ENCODE peak calls at places on chromosomes 1 and 21, in four cellular contexts. J is prostate gland, X is endothelial cell of umbilical vein, S is transverse colon. R is an unnamed sample. For H3K4me1, the result is how much of the 10 kb centered on the place peaks cover.

GRCh38 chr21:37365657-37366487 is 701 bp upstream of the DYRK1A start:
- DNase-seq in J (peak), X (peak), S (peak), R (peak)

GRCh38 chr1:202700061-202700460 is 10.2 kb downstream of the SYT2 start:
- DNase-seq in J (no peak), X (no peak), S (no peak), R (peak)

GRCh38 chr1:67748630-67749029 is 63.6 kb downstream of the GADD45A start:
- DNase-seq in J (no peak), X (peak), S (no peak), R (no peak)

GRCh38 chr1:116368241-116368640 is 4.8 kb upstream of the ATP1A1 start:
- DNase-seq in J (no peak), X (no peak), S (no peak), R (no peak)

GRCh38 chr1:245986404-245987221 is 520.5 kb downstream of the SMYD3 start:
- DNase-seq in J (no peak), X (peak), S (peak), R (no peak)

GRCh38 chr1:84689514-84690396 is 506 bp downstream of the SSX2IP start:
- DNase-seq in J (peak), X (peak), S (peak), R (peak)

GRCh38 chr1:69700770-69701169 is 133.0 kb downstream of the LRRC7 start:
- DNase-seq in J (no peak), X (peak), S (no peak), R (no peak)

GRCh38 chr1:215636258-215636965 is 69.3 kb downstream of the KCTD3 start:
- DNase-seq in J (peak), X (no peak), S (peak), R (no peak)

GRCh38 chr1:30106125-30106524 is 617.3 kb downstream of the MATN1 start:
- DNase-seq in J (peak), X (peak), S (peak), R (no peak)

GRCh38 chr1:4631321-4631720 is 23.1 kb upstream of the AJAP1 start:
- DNase-seq in J (no peak), X (no peak), S (no peak), R (peak)

GRCh38 chr1:220748091-220748934 is at the start of gene MTARC2:
- DNase-seq in J (peak), X (peak), S (peak), R (peak)

GRCh38 chr1:153742411-153743142 is 14.7 kb downstream of the INTS3 start:
- DNase-seq in J (no peak), X (no peak), S (no peak), R (peak)

GRCh38 chr1:192657760-192658159 is 21.8 kb downstream of the RGS13 start:
- DNase-seq in J (no peak), X (no peak), S (no peak), R (no peak)

GRCh38 chr1:78408830-78409229 is 81.9 kb upstream of the PTGFR start:
- DNase-seq in J (no peak), X (no peak), S (no peak), R (no peak)

GRCh38 chr1:156233421-156234127 is 8.4 kb upstream of the BGLAP start:
- DNase-seq in J (no peak), X (no peak), S (no peak), R (no peak)

GRCh38 chr1:211259596-211260126 is 495 bp downstream of the RCOR3 start:
- DNase-seq in J (peak), X (no peak), S (peak), R (no peak)

GRCh38 chr1:247681288-247681897 is 1.9 kb upstream of the OR13G1 start:
- DNase-seq in J (peak), X (peak), S (peak), R (no peak)

GRCh38 chr1:50348449-50349241 is 74.6 kb downstream of the DMRTA2 start:
- DNase-seq in J (peak), X (peak), S (peak), R (no peak)

GRCh38 chr1:46508760-46509159 is 19.1 kb downstream of the DMBX1 start:
- DNase-seq in J (no peak), X (no peak), S (no peak), R (no peak)

GRCh38 chr21:42373908-42374455 is 7.6 kb upstream of the TFF1 start:
- DNase-seq in J (no peak), X (no peak), S (no peak), R (peak)

GRCh38 chr21:43316156-43316845 is 110.6 kb downstream of the SIK1 start:
- DNase-seq in J (no peak), X (no peak), S (no peak), R (no peak)

GRCh38 chr1:53890522-53890941 is 935 bp upstream of the YIPF1 start:
- DNase-seq in J (no peak), X (no peak), S (no peak), R (no peak)

DNA sequence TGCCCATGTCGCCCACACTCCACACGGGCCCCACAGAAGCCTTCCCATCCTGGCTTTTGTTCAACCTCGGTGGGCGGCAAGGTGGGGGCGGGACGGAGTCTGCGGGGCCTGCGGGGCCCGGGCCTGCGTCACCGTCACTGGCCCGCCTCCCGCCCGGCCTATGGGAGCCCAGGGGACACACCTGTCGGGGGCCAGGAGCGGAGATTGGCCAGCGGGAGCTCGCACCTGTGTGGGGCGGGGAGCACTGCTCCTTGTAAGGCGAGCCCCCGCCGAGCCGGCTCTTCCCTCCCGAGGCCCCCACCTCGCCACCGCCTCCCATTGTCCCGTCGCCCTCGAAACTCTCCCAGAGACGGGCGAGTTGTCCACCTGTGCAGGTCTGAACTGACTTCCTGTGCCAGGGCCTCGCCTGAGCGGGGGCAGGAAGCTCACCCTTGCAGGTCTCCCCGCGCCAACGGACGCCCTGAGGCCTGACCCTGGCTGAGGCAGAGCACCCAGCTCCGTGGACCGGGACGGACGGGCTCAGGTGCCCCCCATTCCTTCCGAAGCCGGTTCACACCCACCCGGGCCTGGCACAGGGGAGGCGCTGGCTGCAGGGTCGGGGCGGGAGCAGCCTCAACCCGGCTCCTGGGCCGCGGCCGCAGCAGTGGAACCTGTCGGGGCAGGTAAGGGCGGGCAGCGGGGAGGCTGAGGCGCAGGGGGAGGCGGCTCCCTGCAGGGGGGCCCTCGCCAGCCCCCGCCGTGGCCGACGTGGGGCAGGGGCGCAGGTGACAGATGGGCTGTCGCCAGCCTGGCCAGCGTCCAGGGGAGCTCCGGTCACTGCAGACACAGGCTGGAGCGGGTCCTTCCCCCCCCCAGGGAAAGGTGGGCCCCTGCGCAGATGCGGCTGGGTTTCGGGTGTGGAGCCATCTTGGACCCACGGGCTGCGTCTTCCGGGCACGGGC is 10.8 kb upstream of the TTLL10 start:
- DNase-seq in J (peak), X (no peak), S (peak), R (no peak)
- H3K27ac ChIP-seq in J (peak), X (no peak), S (peak), R (no peak)

GRCh38 chr1:48920741-48921330 is 144.1 kb upstream of the BEND5 start:
- DNase-seq in J (no peak), X (no peak), S (no peak), R (no peak)

GRCh38 chr1:48917070-48917454 is 140.4 kb upstream of the BEND5 start:
- DNase-seq in J (no peak), X (no peak), S (no peak), R (no peak)

GRCh38 chr1:48917901-48918603 is 141.4 kb upstream of the BEND5 start:
- DNase-seq in J (no peak), X (no peak), S (no peak), R (no peak)

DNA sequence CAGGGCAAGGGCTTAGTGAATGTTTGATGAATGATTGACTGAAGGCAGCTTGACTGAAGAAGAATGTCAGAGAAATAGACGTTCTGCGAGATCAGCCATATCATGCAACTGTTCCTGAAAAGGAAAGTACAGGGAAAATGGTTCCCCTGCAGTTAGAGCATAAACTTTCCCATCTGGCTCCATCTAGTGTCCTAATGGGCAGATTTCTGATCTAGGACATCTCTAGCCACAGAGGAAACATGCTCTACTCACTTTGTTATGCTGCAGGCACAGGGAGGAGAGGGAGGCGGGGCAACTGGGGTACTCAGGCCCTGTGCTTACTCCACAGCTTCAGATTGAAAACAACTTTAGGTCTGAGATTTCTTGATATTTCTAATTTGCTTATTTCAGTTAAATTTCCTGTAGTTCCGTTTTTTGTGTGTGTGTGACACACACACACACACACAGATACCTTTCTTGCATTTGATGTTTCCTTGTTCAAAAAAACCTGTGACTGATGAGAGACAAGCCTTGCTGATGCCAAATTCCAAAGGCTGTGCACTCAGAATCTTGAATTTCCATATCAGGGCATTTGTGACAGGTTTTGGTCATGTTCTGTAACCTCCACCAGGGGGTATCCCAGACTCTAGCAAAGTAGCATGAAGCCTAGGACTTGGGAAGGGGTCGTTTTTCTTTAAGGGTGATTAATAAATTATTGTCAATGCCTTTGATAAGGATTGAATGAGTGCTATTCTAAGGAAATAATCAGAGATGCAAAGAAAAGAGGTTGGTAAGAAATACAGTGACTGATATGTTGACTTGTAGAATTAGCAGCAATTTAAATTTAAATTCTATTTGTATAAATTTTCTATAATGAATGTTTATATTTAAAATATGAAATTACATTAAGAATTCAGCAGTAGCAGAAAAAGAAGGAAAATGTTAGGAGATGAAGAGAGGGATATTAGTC is 139.7 kb upstream of the BEND5 start:
- DNase-seq in J (no peak), X (peak), S (no peak), R (no peak)
- TF ChIP-seq POLR2AphosphoS5 in J (no peak), X (no peak), S (no peak), R (no peak)

DNA sequence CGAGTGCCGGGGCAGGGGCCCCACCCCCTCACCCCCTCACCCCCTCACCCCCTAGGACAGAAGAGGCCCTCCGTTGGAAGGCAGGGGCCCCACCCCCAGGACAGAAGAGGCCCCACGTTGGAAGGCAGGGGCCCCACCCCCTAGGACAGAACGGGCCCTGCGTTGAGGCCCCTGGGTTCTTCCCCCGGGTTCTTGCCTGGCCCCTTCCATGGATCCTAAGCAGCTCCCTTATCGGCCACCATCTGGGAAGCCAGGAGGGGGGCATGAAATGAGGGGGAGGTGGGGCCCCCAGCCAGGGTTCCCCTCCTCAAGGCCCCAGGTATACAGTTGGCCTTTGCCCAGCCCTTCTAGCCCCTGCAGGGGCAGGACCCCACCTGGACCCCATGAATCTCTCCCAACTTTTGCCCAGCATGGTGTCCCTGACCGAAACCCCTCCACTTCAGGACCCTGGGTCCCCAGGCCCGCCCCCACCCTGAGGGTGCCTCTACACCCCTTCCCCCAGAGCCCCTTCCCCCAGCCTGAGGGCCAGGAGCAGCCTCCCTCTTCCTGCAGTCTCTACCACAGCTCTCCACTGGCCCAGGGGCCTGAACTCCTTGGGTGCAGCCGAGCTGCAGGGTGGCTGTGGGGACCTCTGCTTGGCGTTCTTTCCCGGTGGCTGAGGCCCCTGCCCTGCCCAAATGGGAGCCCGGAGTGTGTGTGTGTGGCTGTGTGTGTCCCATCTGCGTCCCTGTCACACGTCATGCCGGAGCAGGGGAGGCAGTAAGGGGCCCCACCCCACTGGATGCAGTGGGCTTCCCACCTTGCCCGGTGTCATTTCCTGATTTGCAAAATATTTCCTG is 4.3 kb upstream of the VWA1 start:
- DNase-seq in J (no peak), X (no peak), S (no peak), R (peak)
- H3K4me1 ChIP-seq in J (under half), X (under half), S (half or more), R (half or more)

DNA sequence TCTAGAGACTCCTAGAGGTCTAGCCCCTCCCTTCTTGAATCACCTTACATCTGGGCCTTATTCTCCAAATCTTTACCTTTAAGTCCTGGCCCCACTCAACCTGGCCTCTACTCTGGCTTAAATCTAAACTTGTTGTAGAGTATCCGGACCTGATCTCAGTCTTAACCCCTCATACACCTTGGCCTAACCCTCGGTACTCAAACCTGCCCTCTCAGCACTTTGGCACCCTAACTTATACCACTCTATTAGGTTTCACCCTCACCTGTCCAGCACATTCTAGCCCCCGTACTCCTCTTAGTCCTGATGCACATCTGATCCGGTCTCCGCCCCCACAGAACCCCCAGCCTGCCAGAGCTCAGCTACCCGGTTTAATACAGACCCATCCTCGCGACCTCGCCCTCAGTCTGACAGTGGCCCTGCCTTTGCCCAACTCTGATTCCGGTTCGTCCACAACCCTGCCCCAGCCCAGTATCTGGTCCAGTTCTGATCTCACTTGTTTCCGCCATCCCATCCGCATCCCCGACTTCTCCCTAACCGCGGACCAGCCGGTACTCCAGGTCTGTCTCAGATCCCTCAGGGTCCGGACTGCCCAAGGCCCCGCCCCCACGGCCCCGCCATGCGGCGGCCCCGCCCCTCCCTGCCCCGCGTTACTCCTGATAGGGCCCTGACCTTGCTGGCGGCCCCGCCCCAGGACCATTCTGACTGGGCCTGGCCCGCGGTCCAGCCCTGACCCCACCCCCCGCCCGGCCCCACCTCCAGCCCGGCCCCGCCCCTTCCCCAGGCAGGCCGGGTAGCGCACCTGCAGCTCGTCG is 1.4 kb downstream of the TRIM62 start:
- DNase-seq in J (peak), X (peak), S (peak), R (peak)
- H3K27ac ChIP-seq in J (peak), X (no peak), S (peak), R (peak)

GRCh38 chr1:100597784-100598183 is 59.8 kb downstream of the GPR88 start:
- DNase-seq in J (no peak), X (no peak), S (no peak), R (no peak)

DNA sequence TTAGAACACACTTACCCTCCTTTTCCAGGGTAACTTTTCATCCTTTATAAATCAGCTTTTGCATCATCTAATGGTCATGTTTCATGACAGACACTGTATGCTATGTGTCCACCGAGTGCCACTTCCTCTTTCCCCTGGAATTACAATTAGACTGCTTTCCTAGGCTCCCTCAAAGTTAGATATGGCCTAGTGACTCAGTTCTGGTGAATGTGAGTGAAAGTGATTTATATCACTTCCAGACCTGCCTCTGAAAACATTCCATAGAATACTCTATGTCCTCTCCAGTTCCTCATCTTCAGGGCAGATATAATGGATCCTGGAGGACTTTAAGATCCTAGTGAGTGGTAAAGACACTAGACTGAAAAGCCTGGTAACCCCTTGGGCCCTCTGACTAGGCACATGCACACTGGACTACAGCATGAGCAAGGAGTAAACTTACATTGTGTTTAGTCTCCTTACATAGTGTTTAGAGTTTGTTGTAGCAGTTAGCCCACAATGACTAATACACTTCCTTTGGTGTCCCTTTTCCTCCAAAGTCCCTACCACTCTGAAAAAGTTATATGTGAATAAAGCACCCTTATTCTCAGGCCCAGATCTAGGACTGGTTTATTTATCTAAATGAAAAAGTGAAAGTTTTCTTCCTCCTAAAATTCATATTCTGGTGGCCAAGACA is 59.3 kb downstream of the GPR88 start:
- DNase-seq in J (no peak), X (peak), S (no peak), R (no peak)
- TF ChIP-seq POLR2AphosphoS5 in J (no peak), X (no peak), S (no peak), R (no peak)

GRCh38 chr1:150161747-150162581 is 12.2 kb downstream of the PLEKHO1 start:
- DNase-seq in J (no peak), X (no peak), S (no peak), R (no peak)
- H3K4me1 ChIP-seq in J (under half), X (under half), S (half or more), R (half or more)

DNA sequence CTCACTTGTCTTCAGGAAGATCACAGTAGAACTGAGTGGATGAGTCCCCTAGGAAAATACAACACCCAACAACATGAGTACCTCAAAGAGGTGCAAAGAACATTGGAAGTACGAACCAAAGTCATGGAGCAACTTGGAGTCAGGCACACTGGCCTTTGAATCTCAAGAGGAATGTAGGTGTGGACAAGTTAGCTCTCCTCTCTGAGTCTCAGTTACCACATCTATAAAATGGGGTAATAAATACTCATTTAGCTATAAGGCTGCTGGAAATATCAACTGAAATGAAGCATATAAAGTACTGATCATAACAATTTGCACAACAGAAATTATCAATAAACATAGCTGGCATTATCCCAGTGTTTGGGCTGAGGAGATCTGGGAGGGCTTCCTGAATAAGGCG is 96.7 kb upstream of the JUN start:
- DNase-seq in J (no peak), X (no peak), S (no peak), R (no peak)
- H3K27ac ChIP-seq in J (no peak), X (no peak), S (no peak), R (no peak)

GRCh38 chr1:26726784-26727183 is 31.0 kb downstream of the ARID1A start:
- DNase-seq in J (no peak), X (no peak), S (no peak), R (no peak)

GRCh38 chr1:26724118-26724517 is 28.3 kb downstream of the ARID1A start:
- DNase-seq in J (no peak), X (no peak), S (no peak), R (no peak)

GRCh38 chr1:26721669-26722355 is 26.0 kb downstream of the ARID1A start:
- DNase-seq in J (no peak), X (no peak), S (no peak), R (no peak)

GRCh38 chr1:26723013-26723991 is 27.5 kb downstream of the ARID1A start:
- DNase-seq in J (peak), X (peak), S (peak), R (peak)

GRCh38 chr1:26724938-26725337 is 29.1 kb downstream of the ARID1A start:
- DNase-seq in J (no peak), X (no peak), S (no peak), R (no peak)
- TF ChIP-seq POLR2AphosphoS5 in J (no peak), X (no peak), S (no peak), R (no peak)

R was measured in spleen.